ENCODE peak calls at places on chromosomes 12 and 14, in four cellular contexts. O is SK-N-SH, C is HepG2, A is K562. T is an unnamed sample.

GRCh38 chr14:104749111-104749649 is 3.8 kb upstream of the SIVA1 start:
- DNase-seq in O (no peak), C (peak), A (no peak), T (no peak)

GRCh38 chr14:60515696-60516284 is 6.8 kb downstream of the SIX6 start:
- DNase-seq in O (no peak), C (no peak), A (no peak), T (no peak)

GRCh38 chr12:99704036-99704435 is 56.5 kb downstream of the GARIN6 start:
- DNase-seq in O (no peak), C (no peak), A (no peak), T (no peak)

GRCh38 chr14:38404100-38404541 is 148.2 kb upstream of the CLEC14A start:
- DNase-seq in O (no peak), C (no peak), A (no peak), T (no peak)

GRCh38 chr12:79151956-79152355 is 287.4 kb downstream of the SYT1 start:
- DNase-seq in O (no peak), C (no peak), A (no peak), T (no peak)

GRCh38 chr12:27667540-27667939 is 28.7 kb upstream of the REP15 start:
- DNase-seq in O (no peak), C (no peak), A (no peak), T (no peak)

GRCh38 chr12:45388545-45388944 is 172.7 kb downstream of the ANO6 start:
- DNase-seq in O (peak), C (peak), A (peak), T (no peak)

GRCh38 chr14:65769151-65769550 is 356.6 kb downstream of the FUT8 start:
- DNase-seq in O (no peak), C (no peak), A (no peak), T (no peak)

GRCh38 chr12:130161261-130162231 is 718 bp upstream of the FZD10 start:
- DNase-seq in O (peak), C (no peak), A (no peak), T (no peak)

GRCh38 chr14:90781344-90781761 is 34.9 kb downstream of the TTC7B start:
- DNase-seq in O (no peak), C (no peak), A (no peak), T (no peak)

GRCh38 chr14:86532219-86532618 is 1002.3 kb downstream of the FLRT2 start:
- DNase-seq in O (no peak), C (no peak), A (no peak), T (no peak)

GRCh38 chr12:96014932-96015599 is 18.9 kb upstream of the HAL start:
- DNase-seq in O (no peak), C (no peak), A (no peak), T (no peak)

GRCh38 chr14:26595922-26596721 is 1.7 kb downstream of the NOVA1 start:
- DNase-seq in O (no peak), C (no peak), A (no peak), T (no peak)

GRCh38 chr12:1540690-1541089 is 53.7 kb downstream of the FBXL14 start:
- DNase-seq in O (no peak), C (peak), A (no peak), T (no peak)

GRCh38 chr12:55809274-55809673 is 8.2 kb downstream of the SARNP start:
- DNase-seq in O (no peak), C (no peak), A (no peak), T (no peak)

GRCh38 chr12:111462134-111462821 is 56.6 kb downstream of the SH2B3 start:
- DNase-seq in O (no peak), C (no peak), A (no peak), T (no peak)

GRCh38 chr14:34628681-34629135 is 1.2 kb downstream of the SNX6 start:
- DNase-seq in O (peak), C (peak), A (peak), T (no peak)

GRCh38 chr12:130440411-130441080 is 102.9 kb downstream of the PIWIL1 start:
- DNase-seq in O (no peak), C (no peak), A (no peak), T (no peak)

GRCh38 chr12:98058838-98059237 is 456.6 kb upstream of the TMPO start:
- DNase-seq in O (no peak), C (no peak), A (no peak), T (no peak)

GRCh38 chr12:104792570-104792969 is 165.5 kb downstream of the SLC41A2 start:
- DNase-seq in O (no peak), C (no peak), A (no peak), T (no peak)

GRCh38 chr14:50612795-50613194 is 52.9 kb downstream of the ATL1 start:
- DNase-seq in O (no peak), C (no peak), A (no peak), T (no peak)

GRCh38 chr12:4134434-4134762 is 139.2 kb upstream of the CCND2 start:
- DNase-seq in O (no peak), C (no peak), A (no peak), T (no peak)

GRCh38 chr12:22360772-22361171 is 26.3 kb upstream of the ST8SIA1 start:
- DNase-seq in O (no peak), C (no peak), A (no peak), T (no peak)

GRCh38 chr12:15770581-15770980 is 18.6 kb downstream of the EPS8 start:
- DNase-seq in O (no peak), C (no peak), A (no peak), T (no peak)

GRCh38 chr12:66661357-66661756 is 17.5 kb downstream of the GRIP1 start:
- DNase-seq in O (no peak), C (no peak), A (no peak), T (no peak)

GRCh38 chr14:65179918-65180724 is 77.8 kb upstream of the MAX start:
- DNase-seq in O (no peak), C (no peak), A (no peak), T (peak)

GRCh38 chr12:31207799-31208465 is 118.0 kb downstream of the SINHCAF start:
- DNase-seq in O (no peak), C (no peak), A (no peak), T (no peak)

GRCh38 chr14:55120466-55121144 is 8.4 kb upstream of the LGALS3 start:
- DNase-seq in O (no peak), C (no peak), A (no peak), T (no peak)

GRCh38 chr14:91253795-91254323 is 9.4 kb upstream of the GPR68 start:
- DNase-seq in O (no peak), C (no peak), A (no peak), T (no peak)

GRCh38 chr12:113021500-113021899 is 35.0 kb upstream of the DTX1 start:
- DNase-seq in O (no peak), C (no peak), A (no peak), T (no peak)

GRCh38 chr12:122003646-122004611 is 17.8 kb upstream of the BCL7A start:
- DNase-seq in O (no peak), C (no peak), A (peak), T (no peak)

GRCh38 chr14:68682166-68683103 is 110.4 kb downstream of the ZFP36L1 start:
- DNase-seq in O (no peak), C (peak), A (no peak), T (peak)

GRCh38 chr12:94555687-94556086 is 94.7 kb downstream of the TMCC3 start:
- DNase-seq in O (no peak), C (no peak), A (no peak), T (no peak)
- TF ChIP-seq NFIC in O (no peak), C (no peak), A (no peak), T (no peak)

GRCh38 chr14:75275598-75275997 is 3.0 kb upstream of the FOS start:
- DNase-seq in O (no peak), C (no peak), A (no peak), T (no peak)

GRCh38 chr14:75274045-75274898 is 4.4 kb upstream of the FOS start:
- DNase-seq in O (no peak), C (no peak), A (no peak), T (no peak)

GRCh38 chr14:75273272-75274044 is 5.2 kb upstream of the FOS start:
- DNase-seq in O (no peak), C (no peak), A (no peak), T (no peak)

GRCh38 chr14:75277000-75277795 is 1.4 kb upstream of the FOS start:
- DNase-seq in O (peak), C (peak), A (peak), T (no peak)

DNA sequence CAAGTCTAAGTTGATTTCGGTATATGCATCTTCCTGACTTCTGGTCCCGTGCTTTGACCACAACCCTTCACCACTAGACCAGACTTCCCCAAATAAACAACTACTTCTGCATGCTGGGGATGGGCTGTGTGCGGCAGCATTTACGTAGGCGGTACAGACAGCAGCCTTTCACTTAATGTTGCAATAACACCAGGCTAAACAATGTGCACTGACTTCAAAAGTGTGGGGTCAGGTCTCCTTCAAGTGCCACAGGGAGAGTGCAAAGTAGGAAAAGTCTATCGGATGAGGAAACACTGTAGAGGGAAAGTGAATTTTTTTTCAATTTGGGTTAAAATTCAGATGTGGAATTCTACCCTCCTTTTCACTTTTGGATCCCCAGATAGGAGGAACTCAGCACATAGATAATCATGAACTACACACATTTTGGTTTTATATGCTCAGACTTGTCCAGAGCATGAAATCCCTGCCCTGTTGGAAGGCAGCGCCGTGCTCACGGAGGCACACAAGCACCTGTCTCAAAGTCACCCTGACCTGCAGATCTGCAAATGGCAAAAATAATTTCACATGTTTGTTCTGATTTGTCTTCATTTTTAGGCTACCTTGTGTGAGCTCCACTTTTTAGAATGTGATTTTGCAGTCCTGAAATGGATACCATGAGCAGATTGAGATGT is 3.6 kb upstream of the FOS start:
- DNase-seq in O (no peak), C (no peak), A (no peak), T (peak)
- TF ChIP-seq NFIC in O (no peak), C (no peak), A (no peak), T (no peak)

GRCh38 chr12:53552346-53553327 is 45.4 kb upstream of the NPFF start:
- DNase-seq in O (no peak), C (no peak), A (no peak), T (no peak)

GRCh38 chr12:53550595-53550994 is 43.3 kb upstream of the NPFF start:
- DNase-seq in O (no peak), C (no peak), A (no peak), T (no peak)

GRCh38 chr12:53551889-53552291 is 44.6 kb upstream of the NPFF start:
- DNase-seq in O (no peak), C (no peak), A (no peak), T (no peak)
- TF ChIP-seq NFIC in O (no peak), C (no peak), A (no peak), T (no peak)

GRCh38 chr14:47660158-47660557 is 15.2 kb downstream of the MDGA2 start:
- DNase-seq in O (no peak), C (no peak), A (no peak), T (no peak)
- TF ChIP-seq NFIC in O (no peak), C (no peak), A (no peak), T (no peak)

GRCh38 chr12:89461649-89462612 is 62.7 kb downstream of the GALNT4 start:
- DNase-seq in O (peak), C (peak), A (peak), T (no peak)
- TF ChIP-seq NFIC in O (no peak), C (no peak), A (no peak), T (no peak)

DNA sequence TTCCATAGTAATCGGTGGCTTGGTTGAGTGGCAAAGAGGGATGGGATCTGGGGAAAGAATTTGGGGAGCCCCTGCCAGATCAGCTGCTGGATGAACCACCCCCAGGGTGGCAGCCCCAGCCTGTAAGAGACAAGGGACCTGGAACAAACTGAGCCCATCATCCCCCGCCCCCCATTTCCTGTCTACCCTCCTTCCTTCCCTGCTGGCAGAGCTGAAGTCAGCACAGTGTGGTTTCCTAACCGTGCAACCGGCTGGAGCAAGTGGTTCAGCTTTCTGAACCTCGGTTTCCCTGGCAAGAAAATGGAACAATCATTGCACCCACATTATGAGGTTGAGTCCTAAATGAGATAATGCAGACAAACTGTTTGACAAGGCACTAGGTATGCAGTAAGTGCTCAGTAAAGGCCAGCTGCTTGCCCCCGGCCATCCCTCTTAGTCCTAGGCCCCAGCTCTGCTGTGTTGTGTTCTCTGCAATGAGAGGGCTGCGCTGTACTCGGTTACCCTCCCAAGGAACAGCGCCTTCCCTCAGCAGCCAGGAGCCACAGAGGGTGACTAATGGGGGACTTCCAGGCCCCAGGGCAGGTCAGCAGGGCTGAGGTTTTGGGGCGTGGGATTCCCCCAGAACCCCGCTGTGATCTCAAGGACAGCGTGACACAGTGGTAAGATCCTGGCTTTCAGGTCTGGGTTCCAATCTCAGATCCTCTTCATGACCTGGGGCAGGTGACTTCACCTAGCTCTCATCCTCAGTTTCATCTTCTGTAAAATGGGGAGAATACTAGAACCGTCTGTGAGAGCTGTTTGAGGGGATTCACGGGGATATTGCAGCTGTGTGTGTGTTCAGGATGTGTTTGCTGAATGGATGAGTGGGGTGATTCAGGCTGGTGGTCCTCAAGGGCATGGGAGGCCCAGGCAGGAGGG is 16.5 kb downstream of the SELPLG start:
- DNase-seq in O (no peak), C (no peak), A (no peak), T (peak)
- TF ChIP-seq NFIC in O (no peak), C (no peak), A (no peak), T (peak)

GRCh38 chr14:106185837-106186233 is 659.5 kb downstream of the TMEM121 start:
- DNase-seq in O (no peak), C (no peak), A (no peak), T (no peak)
- TF ChIP-seq NFIC in O (no peak), C (no peak), A (no peak), T (no peak)

GRCh38 chr14:72714094-72714493 is 179.8 kb downstream of the DPF3 start:
- DNase-seq in O (no peak), C (no peak), A (no peak), T (peak)
- TF ChIP-seq NFIC in O (no peak), C (no peak), A (no peak), T (peak)

GRCh38 chr14:52112336-52113018 is 43.6 kb upstream of the NID2 start:
- DNase-seq in O (no peak), C (no peak), A (no peak), T (no peak)
- TF ChIP-seq NFIC in O (no peak), C (no peak), A (no peak), T (no peak)

T was measured in GM12878.